ENCODE peak calls at places on chromosomes 11 and 22, in eight cellular contexts. H, M, J, I, X, L, K and Z are unnamed samples.
A peak's percentile ranks its signal among the peaks of the same experiment; 100 is the strongest.

GRCh38 chr22:47452184-47452583 is 689.7 kb downstream of the TBC1D22A start:
- DNase-seq in H (no peak), K (peak; percentile 10), L (no peak), J (no peak), X (no peak), M (no peak), I (no peak), Z (no peak)

GRCh38 chr11:132337819-132338416 is 967.5 kb downstream of the NTM start:
- DNase-seq in H (no peak), X (no peak), I (no peak), M (no peak), L (no peak), J (no peak), K (no peak), Z (no peak)

GRCh38 chr11:26649884-26650283 is 72.0 kb downstream of the SLC5A12 start:
- DNase-seq in K (peak; percentile 55), H (peak; percentile 20), M (peak; percentile 69), L (no peak), J (no peak), I (peak; percentile 67), X (peak; percentile 30), Z (no peak)

GRCh38 chr22:40107244-40107643 is 70.5 kb upstream of the TNRC6B start:
- DNase-seq in X (peak; percentile 36), M (no peak), L (no peak), J (no peak), I (no peak), H (peak; percentile 38), K (no peak), Z (no peak)

GRCh38 chr11:12279672-12280108 is 97.7 kb upstream of the PARVA start:
- DNase-seq in X (no peak), H (no peak), M (no peak), I (peak; percentile 29), L (no peak), J (peak; percentile 70), K (no peak), Z (no peak)

GRCh38 chr22:31497148-31497938 is 1.0 kb downstream of the SFI1 start:
- DNase-seq in K (no peak), M (no peak), X (no peak), H (no peak), L (no peak), I (no peak), J (no peak), Z (no peak)

GRCh38 chr11:23280088-23280487 is 419.8 kb upstream of the CCDC179 start:
- DNase-seq in I (no peak), K (no peak), L (no peak), H (no peak), X (no peak), J (no peak), M (no peak), Z (no peak)

GRCh38 chr22:28798810-28799124 is 1.6 kb downstream of the XBP1 start:
- DNase-seq in J (no peak), X (no peak), H (no peak), K (no peak), I (no peak), M (no peak), L (no peak), Z (no peak)

GRCh38 chr11:2883717-2884423 is 1.7 kb downstream of the CDKN1C start:
- DNase-seq in K (no peak), H (no peak), X (no peak), J (no peak), I (no peak), L (peak; percentile 65), M (peak; percentile 59), Z (no peak)

GRCh38 chr11:2886191-2886894 is 768 bp upstream of the CDKN1C start:
- DNase-seq in X (no peak), J (no peak), M (peak; percentile 73), H (no peak), L (peak; percentile 45), K (no peak), I (no peak), Z (no peak)

GRCh38 chr11:2885676-2886081 is at the start of gene CDKN1C:
- DNase-seq in J (peak; percentile 94), K (peak; percentile 78), X (peak; percentile 90), L (peak; percentile 91), M (peak; percentile 91), I (peak; percentile 90), H (peak; percentile 98), Z (peak; percentile 93)

GRCh38 chr11:2884424-2884815 is 1.2 kb downstream of the CDKN1C start:
- DNase-seq in X (no peak), L (peak; percentile 73), H (no peak), J (no peak), I (no peak), M (peak; percentile 50), K (no peak), Z (no peak)

DNA sequence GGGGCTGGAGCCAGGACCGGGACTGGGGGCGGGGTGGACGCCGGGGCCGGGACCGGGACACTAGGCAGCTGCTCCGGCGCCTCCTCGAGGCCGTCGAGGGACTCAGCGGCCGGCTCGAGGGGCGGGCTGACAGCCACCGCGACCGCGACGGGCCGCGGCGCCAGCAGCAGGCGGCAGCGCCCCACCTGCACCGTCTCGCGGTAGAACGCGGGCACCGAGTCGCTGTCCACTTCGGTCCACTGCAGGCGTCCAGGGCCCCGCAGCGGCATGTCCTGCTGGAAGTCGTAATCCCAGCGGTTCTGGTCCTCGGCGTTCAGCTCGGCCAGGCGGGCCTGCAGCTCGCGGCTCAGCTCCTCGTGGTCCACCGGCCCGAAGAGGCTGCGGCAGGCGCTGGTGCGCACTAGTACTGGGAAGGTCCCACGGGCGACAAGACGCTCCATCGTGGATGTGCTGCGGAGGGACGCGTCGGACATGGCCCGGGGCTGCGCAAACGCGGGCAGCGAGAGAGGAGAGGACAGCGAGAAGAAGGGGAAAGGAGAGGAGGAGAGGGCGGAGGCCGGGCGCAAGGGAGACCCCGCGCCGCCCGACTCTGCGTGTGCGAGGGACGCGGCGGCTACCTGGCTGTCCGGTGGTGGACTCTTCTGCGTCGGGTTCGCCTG is 429 bp downstream of the CDKN1C start:
- DNase-seq in L (peak; percentile 64), K (no peak), X (peak; percentile 51), H (peak; percentile 73), M (peak; percentile 64), I (peak; percentile 69), J (no peak), Z (no peak)
- TF ChIP-seq CTCF in L (peak; percentile 34), K (peak; percentile 28), X (peak; percentile 9), H (peak; percentile 36), M (no peak), I (peak; percentile 26), J (peak; percentile 32), Z (peak; percentile 55)

GRCh38 chr11:5892908-5893307 is at the start of gene OR52E5:
- DNase-seq in X (no peak), H (no peak), J (no peak), K (no peak), L (no peak), M (no peak), I (no peak), Z (no peak)

GRCh38 chr11:5887172-5887571 is 5.8 kb upstream of the OR52E5 start:
- DNase-seq in M (no peak), I (no peak), K (no peak), X (no peak), J (no peak), L (no peak), H (no peak), Z (no peak)

DNA sequence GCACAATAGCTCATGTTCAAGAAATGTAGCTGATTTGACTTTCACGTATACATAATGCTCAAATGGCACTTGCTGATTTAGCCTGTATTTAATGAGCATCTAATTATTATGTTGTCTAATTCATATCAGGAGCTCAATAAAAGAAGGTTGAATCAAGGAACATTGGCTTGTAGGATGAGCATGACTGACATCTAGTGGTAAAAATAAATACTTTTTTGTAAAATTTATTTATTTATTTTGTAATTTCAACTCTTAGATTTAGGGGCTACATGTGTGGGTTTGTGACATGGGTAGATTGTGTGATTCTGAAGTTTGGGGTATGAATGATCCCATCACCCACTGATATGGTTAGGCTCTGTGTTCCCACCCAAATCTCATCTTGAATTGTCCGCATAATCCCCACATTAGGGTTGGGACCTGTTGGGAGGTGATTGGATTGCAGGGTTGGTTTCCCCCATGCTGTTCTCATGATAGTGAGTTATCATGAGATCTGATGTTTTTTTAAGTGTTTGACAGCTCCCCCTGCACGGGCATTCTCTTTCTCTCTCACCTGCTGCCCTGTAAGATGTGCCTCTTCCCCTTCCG is 1.7 kb upstream of the OR52E5 start:
- DNase-seq in I (no peak), X (no peak), J (no peak), H (peak; percentile 3), L (no peak), M (no peak), K (peak; percentile 2), Z (no peak)
- TF ChIP-seq CTCF in I (peak; percentile 45), X (no peak), J (peak; percentile 16), H (peak; percentile 11), L (peak; percentile 52), M (peak; percentile 56), K (peak; percentile 55), Z (peak; percentile 61)

GRCh38 chr22:38944653-38945052 is 12.8 kb upstream of the APOBEC3A start:
- DNase-seq in H (no peak), L (no peak), I (no peak), M (no peak), J (peak; percentile 48), K (no peak), X (no peak), Z (no peak)

GRCh38 chr22:38942702-38943101 is 14.7 kb upstream of the APOBEC3A start:
- DNase-seq in X (no peak), H (no peak), J (peak; percentile 43), K (no peak), L (no peak), M (no peak), I (peak; percentile 38), Z (no peak)

GRCh38 chr22:38941488-38941987 is 15.9 kb upstream of the APOBEC3A start:
- DNase-seq in I (no peak), J (peak; percentile 55), X (peak; percentile 76), M (no peak), L (no peak), H (peak; percentile 76), K (no peak), Z (no peak)

GRCh38 chr22:38943882-38944281 is 13.5 kb upstream of the APOBEC3A start:
- DNase-seq in K (no peak), X (no peak), I (no peak), J (no peak), H (no peak), M (no peak), L (no peak), Z (no peak)

GRCh38 chr22:38943181-38943580 is 14.2 kb upstream of the APOBEC3A start:
- DNase-seq in I (peak; percentile 42), L (no peak), H (no peak), M (no peak), X (no peak), J (peak; percentile 45), K (no peak), Z (no peak)
- TF ChIP-seq CTCF in I (no peak), L (no peak), H (no peak), M (no peak), X (no peak), J (no peak), K (no peak), Z (no peak)

GRCh38 chr11:36407360-36407759 is 102.7 kb downstream of the TRAF6 start:
- DNase-seq in K (no peak), I (no peak), X (no peak), J (no peak), H (no peak), L (no peak), M (no peak), Z (no peak)

GRCh38 chr11:36402568-36403181 is 106.6 kb downstream of the PRR5L start:
- DNase-seq in X (no peak), K (no peak), M (no peak), H (no peak), J (no peak), I (peak; percentile 40), L (no peak), Z (no peak)

GRCh38 chr11:36405585-36406367 is 104.3 kb downstream of the TRAF6 start:
- DNase-seq in X (no peak), I (peak; percentile 7), L (no peak), J (no peak), H (no peak), K (no peak), M (no peak), Z (no peak)

GRCh38 chr11:36403661-36404060 is 106.4 kb downstream of the TRAF6 start:
- DNase-seq in X (no peak), H (no peak), K (no peak), I (no peak), J (no peak), L (no peak), M (no peak), Z (no peak)

DNA sequence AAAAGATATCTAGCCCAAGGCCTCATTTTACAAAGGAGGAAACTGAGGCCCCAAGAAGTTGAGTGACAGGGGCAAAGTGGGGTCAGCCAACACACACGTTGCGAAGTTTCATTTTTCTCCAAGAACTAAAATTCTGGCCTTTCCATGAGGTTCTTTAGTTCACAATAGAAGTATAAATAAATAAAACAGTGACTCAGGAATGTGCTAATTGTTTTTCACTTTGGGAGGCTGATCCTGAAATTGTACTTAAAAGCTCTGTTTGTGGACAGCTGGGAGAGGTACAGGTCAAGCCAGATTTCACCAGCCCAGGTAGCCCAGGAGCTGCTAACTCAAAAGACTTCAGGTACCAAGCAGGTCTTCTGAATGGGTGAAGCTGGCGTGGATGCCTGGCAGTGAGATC is 105.2 kb downstream of the TRAF6 start:
- DNase-seq in H (no peak), I (no peak), J (no peak), M (no peak), L (no peak), K (no peak), X (no peak), Z (no peak)
- TF ChIP-seq CTCF in H (no peak), I (no peak), J (no peak), M (no peak), L (no peak), K (no peak), X (no peak), Z (no peak)